ENCODE peak calls at places on chromosomes 6 and 20, in six cellular contexts. A, Q, D, Z, E and O are unnamed samples.

GRCh38 chr20:20359628-20360027 is 8.3 kb upstream of the INSM1 start:
- DNase-seq in E (no peak), Z (no peak), D (no peak), Q (no peak), A (no peak), O (no peak)

GRCh38 chr6:139296927-139297326 is 5.1 kb upstream of the TXLNB start:
- DNase-seq in D (no peak), A (no peak), E (no peak), Z (no peak), Q (no peak), O (no peak)

GRCh38 chr6:143860111-143860510 is 4.2 kb upstream of the ZC2HC1B start:
- DNase-seq in A (no peak), Q (no peak), E (no peak), Z (no peak), D (no peak), O (no peak)

GRCh38 chr6:126811307-126811706 is 307.2 kb upstream of the RSPO3 start:
- DNase-seq in E (no peak), Q (no peak), D (no peak), Z (no peak), A (peak; percentile 85), O (no peak)

GRCh38 chr6:35024601-35025054 is 116.5 kb downstream of the TCP11 start:
- DNase-seq in A (peak; percentile 92), Z (no peak), D (peak; percentile 28), Q (peak; percentile 29), E (peak; percentile 81), O (no peak)

GRCh38 chr20:43955244-43956191 is 40.9 kb downstream of the TOX2 start:
- DNase-seq in A (peak; percentile 92), D (no peak), Q (peak; percentile 87), E (no peak), Z (no peak), O (no peak)

GRCh38 chr6:42790549-42791181 is 8.8 kb downstream of the BICRAL start:
- DNase-seq in A (no peak), D (no peak), E (no peak), Z (no peak), Q (no peak), O (no peak)

GRCh38 chr6:160207618-160208017 is 51.0 kb downstream of the SLC22A2 start:
- DNase-seq in Z (no peak), A (no peak), D (no peak), E (no peak), Q (no peak), O (no peak)

GRCh38 chr20:7264137-7264536 is 496.7 kb downstream of the BMP2 start:
- DNase-seq in A (no peak), D (no peak), Q (no peak), E (no peak), Z (no peak), O (no peak)

GRCh38 chr6:46730918-46731461 is 4.2 kb downstream of the PLA2G7 start:
- DNase-seq in D (no peak), E (no peak), A (no peak), Z (no peak), Q (no peak), O (no peak)

GRCh38 chr20:56631318-56631989 is 2.3 kb downstream of the TFAP2C start:
- DNase-seq in Z (no peak), D (no peak), E (no peak), A (no peak), Q (no peak), O (no peak)
- TF ChIP-seq EZH2 in Z (peak; percentile 62), D (no peak), E (no peak), A (no peak), Q (no peak), O (peak; percentile 22)

DNA sequence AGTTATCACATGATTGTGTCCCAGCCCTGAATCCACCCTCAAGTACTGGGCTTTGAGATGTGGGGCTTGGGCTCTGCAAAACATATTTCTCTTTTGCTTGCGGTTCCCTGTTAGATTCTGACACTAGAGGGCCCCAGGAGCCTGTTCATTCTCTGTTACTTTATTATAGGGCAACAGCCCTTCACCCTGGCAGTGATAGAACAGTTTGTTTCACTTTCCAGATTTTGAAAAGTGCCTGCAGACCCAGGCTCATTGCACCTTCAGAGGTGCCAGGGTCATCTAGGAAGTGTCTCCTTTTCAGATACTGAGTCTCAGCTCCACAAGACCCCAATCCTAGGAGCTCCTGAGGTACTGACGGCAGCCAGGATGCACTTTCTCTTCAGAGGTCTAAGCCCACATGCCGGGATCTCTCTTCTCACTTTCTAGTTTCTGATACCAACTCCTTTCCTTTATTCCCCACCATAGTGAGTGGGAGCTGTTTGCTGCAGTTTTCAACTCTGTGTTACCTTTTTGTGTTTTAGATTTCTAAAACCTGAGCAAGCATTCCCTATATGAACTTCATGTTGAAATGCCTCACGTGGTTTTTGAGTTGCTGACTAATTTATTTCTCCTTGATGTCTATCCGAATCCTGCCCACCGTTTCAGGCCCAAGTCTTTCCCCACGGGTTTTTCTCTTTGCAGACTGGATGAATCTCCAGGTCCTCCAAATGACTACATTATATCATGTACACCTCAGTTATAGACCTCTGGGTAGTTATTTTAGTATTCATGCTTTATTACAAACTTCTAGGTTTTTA is 10.9 kb downstream of the ABT1 start:
- DNase-seq in E (peak; percentile 74), A (peak; percentile 61), Q (peak; percentile 48), Z (no peak), D (peak; percentile 72), O (peak; percentile 59)
- TF ChIP-seq POLR2AphosphoS5 in E (no peak), A (no peak), Q (peak; percentile 15), Z (no peak), D (no peak), O (no peak)

GRCh38 chr6:145967549-145967948 is 3.4 kb upstream of the SHPRH start:
- DNase-seq in A (no peak), Q (no peak), D (no peak), E (no peak), Z (no peak), O (no peak)

GRCh38 chr6:145960918-145961604 is 3.1 kb downstream of the SHPRH start:
- DNase-seq in Q (no peak), Z (no peak), D (no peak), E (no peak), A (no peak), O (no peak)

GRCh38 chr6:145963216-145964068 is 716 bp downstream of the SHPRH start:
- DNase-seq in Q (peak; percentile 1), E (peak; percentile 58), A (peak; percentile 68), Z (no peak), D (no peak), O (no peak)

GRCh38 chr6:145964948-145965366 is 799 bp upstream of the SHPRH start:
- DNase-seq in Z (no peak), D (no peak), Q (no peak), A (peak; percentile 44), E (peak; percentile 22), O (no peak)

DNA sequence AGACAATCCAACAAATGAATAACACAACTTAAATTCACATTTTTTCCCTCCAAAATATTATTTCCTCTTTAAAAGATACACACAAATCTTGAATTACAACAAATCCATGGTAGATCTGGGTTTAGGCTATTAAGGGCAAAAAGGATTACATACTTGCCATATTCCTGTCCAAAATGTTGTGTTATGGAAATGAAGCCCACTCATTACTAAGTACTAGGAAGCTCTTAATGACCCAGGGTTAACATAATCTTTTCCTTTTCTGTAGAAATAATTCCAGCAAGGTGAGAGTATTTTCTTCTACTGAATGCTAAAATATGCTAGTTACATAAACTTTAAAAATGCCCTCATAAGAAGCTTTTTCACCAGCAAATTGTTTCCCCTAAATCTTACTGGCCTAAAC is 1.6 kb downstream of the SHPRH start:
- DNase-seq in E (no peak), D (no peak), Z (no peak), Q (no peak), A (no peak), O (no peak)
- H3K9ac ChIP-seq in E (peak overlapping the region; percentile 90), D (peak overlapping the region; percentile 86), Z (no peak overlapping the region), Q (peak overlapping the region; percentile 81), A (no peak overlapping the region), O (peak overlapping the region; percentile 86)

GRCh38 chr6:27290065-27290849 is 21.8 kb downstream of the POM121L2 start:
- DNase-seq in Q (no peak), D (peak; percentile 34), A (no peak), Z (peak; percentile 84), E (peak; percentile 81), O (no peak)
- TF ChIP-seq EZH2 in Q (no peak), D (no peak), A (peak; percentile 0), Z (no peak), E (no peak), O (no peak)

GRCh38 chr6:123117145-123117908 is 121.3 kb downstream of the CLVS2 start:
- DNase-seq in Q (no peak), Z (no peak), D (no peak), A (no peak), E (no peak), O (no peak)

GRCh38 chr6:123116370-123116769 is 120.3 kb downstream of the CLVS2 start:
- DNase-seq in Z (no peak), D (no peak), E (no peak), Q (no peak), A (no peak), O (no peak)

GRCh38 chr6:123118811-123119210 is 122.8 kb downstream of the CLVS2 start:
- DNase-seq in E (no peak), Z (no peak), Q (no peak), A (no peak), D (no peak), O (no peak)
- TF ChIP-seq POLR2AphosphoS5 in E (no peak), Z (no peak), Q (no peak), A (no peak), D (no peak), O (no peak)

DNA sequence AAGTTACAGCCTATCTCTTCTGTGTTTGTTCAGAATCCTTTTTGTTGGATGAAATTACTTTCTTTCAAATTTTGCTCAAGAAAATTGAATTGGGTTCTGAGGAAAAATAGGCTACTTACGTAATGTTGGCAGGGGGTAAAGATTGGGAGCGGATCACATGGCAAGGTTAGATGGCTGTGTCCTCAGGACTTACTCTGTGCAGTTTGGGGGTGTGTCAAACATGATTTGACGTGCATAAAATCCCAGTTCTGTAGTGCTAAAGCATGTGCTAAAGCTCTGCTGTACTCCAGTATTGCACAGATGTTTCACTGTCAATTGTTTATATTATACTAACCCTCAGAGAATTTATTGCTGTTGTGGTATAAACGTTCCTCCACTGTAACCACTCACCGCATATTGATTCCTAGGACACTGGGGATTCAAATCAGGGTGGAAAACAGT is 2.6 kb downstream of the NT5E start:
- DNase-seq in A (peak; percentile 19), D (no peak), Q (no peak), Z (no peak), E (no peak), O (no peak)
- H3K9ac ChIP-seq in A (peak overlapping the region; percentile 91), D (peak overlapping the region; percentile 85), Q (peak overlapping the region; percentile 90), Z (no peak overlapping the region), E (no peak overlapping the region), O (peak overlapping the region; percentile 20)

GRCh38 chr6:27241443-27241842 is 6.1 kb upstream of the PRSS16 start:
- DNase-seq in A (no peak), E (no peak), Z (no peak), Q (no peak), D (no peak), O (no peak)

GRCh38 chr6:27239258-27239657 is 8.2 kb upstream of the PRSS16 start:
- DNase-seq in Q (no peak), E (no peak), A (no peak), D (no peak), Z (no peak), O (no peak)

GRCh38 chr6:27234576-27234975 is 12.9 kb upstream of the PRSS16 start:
- DNase-seq in A (no peak), Q (no peak), E (no peak), D (no peak), Z (no peak), O (no peak)

GRCh38 chr6:27237089-27237723 is 10.3 kb upstream of the PRSS16 start:
- DNase-seq in D (peak; percentile 27), E (peak; percentile 76), Q (peak; percentile 67), Z (peak; percentile 87), A (peak; percentile 30), O (peak; percentile 28)

GRCh38 chr6:27238010-27238983 is 9.2 kb upstream of the PRSS16 start:
- DNase-seq in D (no peak), Q (no peak), E (no peak), A (peak; percentile 10), Z (peak; percentile 77), O (no peak)
- TF ChIP-seq EZH2 in D (no peak), Q (no peak), E (no peak), A (peak; percentile 42), Z (no peak), O (no peak)